ENCODE peak calls at places on chromosomes 1 and 21, in four cellular contexts. R is body of pancreas, E is A549, I is ovary. V is an unnamed sample.

GRCh38 chr1:164058192-164058591 is 500.8 kb upstream of the PBX1 start:
- DNase-seq in R (no peak), E (peak), I (no peak), V (no peak)

GRCh38 chr1:54663723-54664122 is 22.1 kb downstream of the MROH7 start:
- DNase-seq in R (no peak), E (no peak), I (no peak), V (no peak)

GRCh38 chr21:32611471-32611997 is 643 bp downstream of the CFAP298 start:
- DNase-seq in R (peak), E (no peak), I (no peak), V (no peak)

GRCh38 chr1:27403065-27403726 is 10.8 kb downstream of the GPR3 start:
- DNase-seq in R (peak), E (peak), I (peak), V (no peak)

GRCh38 chr1:225849905-225850304 is 32.3 kb downstream of the TMEM63A start:
- DNase-seq in R (peak), E (no peak), I (peak), V (no peak)

GRCh38 chr1:2428490-2428889 is 16.1 kb upstream of the PEX10 start:
- DNase-seq in R (no peak), E (no peak), I (no peak), V (no peak)

GRCh38 chr21:37278199-37278598 is 11.1 kb upstream of the VPS26C start:
- DNase-seq in R (no peak), E (no peak), I (no peak), V (no peak)

GRCh38 chr1:119659628-119660027 is 11.6 kb upstream of the ZNF697 start:
- DNase-seq in R (peak), E (no peak), I (peak), V (no peak)

GRCh38 chr1:85116856-85117255 is 68.6 kb upstream of the MCOLN3 start:
- DNase-seq in R (no peak), E (no peak), I (no peak), V (no peak)

GRCh38 chr1:187413770-187414169 is 585.0 kb downstream of the PLA2G4A start:
- DNase-seq in R (no peak), E (peak), I (no peak), V (no peak)

GRCh38 chr1:119132179-119132578 is 8.3 kb downstream of the WARS2 start:
- DNase-seq in R (peak), E (no peak), I (no peak), V (no peak)

GRCh38 chr1:177586429-177586828 is 383.4 kb downstream of the SEC16B start:
- DNase-seq in R (no peak), E (no peak), I (no peak), V (no peak)

GRCh38 chr1:3837685-3838084 is 19.3 kb downstream of the CEP104 start:
- DNase-seq in R (no peak), E (no peak), I (no peak), V (no peak)

GRCh38 chr1:75725861-75726361 is 1.4 kb downstream of the ACADM start:
- DNase-seq in R (peak), E (no peak), I (no peak), V (no peak)

GRCh38 chr1:43687301-43688108 is 19.8 kb upstream of the ST3GAL3 start:
- DNase-seq in R (no peak), E (no peak), I (no peak), V (no peak)

GRCh38 chr1:87450615-87451209 is 122.0 kb downstream of the LMO4 start:
- DNase-seq in R (no peak), E (peak), I (no peak), V (no peak)

GRCh38 chr1:24107462-24108225 is 4.3 kb downstream of the MYOM3 start:
- DNase-seq in R (no peak), E (peak), I (no peak), V (no peak)

GRCh38 chr1:114458208-114458777 is 52.7 kb downstream of the TRIM33 start:
- DNase-seq in R (no peak), E (peak), I (no peak), V (no peak)

GRCh38 chr1:13772271-13772670 is 72.3 kb downstream of the PRDM2 start:
- DNase-seq in R (no peak), E (no peak), I (no peak), V (no peak)

GRCh38 chr1:36968730-36969129 is 65.6 kb downstream of the GRIK3 start:
- DNase-seq in R (no peak), E (no peak), I (no peak), V (no peak)

GRCh38 chr1:234368320-234369032 is 4.8 kb upstream of the COA6 start:
- DNase-seq in R (no peak), E (no peak), I (no peak), V (no peak)

GRCh38 chr21:22200378-22201092 is 1202.3 kb downstream of the NCAM2 start:
- DNase-seq in R (no peak), E (no peak), I (no peak), V (no peak)

GRCh38 chr1:160639652-160640051 is 7.2 kb downstream of the SLAMF1 start:
- DNase-seq in R (peak), E (no peak), I (no peak), V (no peak)

GRCh38 chr1:26029864-26030481 is 8.4 kb downstream of the EXTL1 start:
- DNase-seq in R (no peak), E (no peak), I (no peak), V (no peak)

GRCh38 chr1:46616277-46617107 is at the start of gene MOB3C:
- DNase-seq in R (peak), E (peak), I (peak), V (peak)

GRCh38 chr1:46278807-46279206 is 24.6 kb downstream of the LRRC41 start:
- DNase-seq in R (no peak), E (no peak), I (peak), V (no peak)

GRCh38 chr1:163872067-163872466 is 550.3 kb downstream of the NUF2 start:
- DNase-seq in R (no peak), E (no peak), I (no peak), V (no peak)

GRCh38 chr1:11134352-11135266 is 34.9 kb upstream of the EXOSC10 start:
- DNase-seq in R (no peak), E (no peak), I (no peak), V (no peak)

GRCh38 chr1:204752688-204753040 is 67.1 kb upstream of the LRRN2 start:
- DNase-seq in R (no peak), E (no peak), I (no peak), V (no peak)

GRCh38 chr1:64624446-64624766 is 120.5 kb upstream of the RAVER2 start:
- DNase-seq in R (peak), E (no peak), I (peak), V (no peak)

GRCh38 chr1:234836786-234837185 is 226.8 kb upstream of the IRF2BP2 start:
- DNase-seq in R (no peak), E (no peak), I (no peak), V (no peak)

GRCh38 chr1:23910553-23911246 is 2.5 kb downstream of the CNR2 start:
- DNase-seq in R (no peak), E (no peak), I (no peak), V (no peak)

GRCh38 chr1:10823000-10823401 is 26.6 kb upstream of the CASZ1 start:
- DNase-seq in R (no peak), E (no peak), I (no peak), V (no peak)

GRCh38 chr1:67767103-67767502 is 66.2 kb downstream of the GNG12 start:
- DNase-seq in R (no peak), E (no peak), I (no peak), V (no peak)

GRCh38 chr1:67769633-67770256 is 63.5 kb downstream of the GNG12 start:
- DNase-seq in R (no peak), E (no peak), I (no peak), V (no peak)

GRCh38 chr1:67764674-67765073 is 68.6 kb downstream of the GNG12 start:
- DNase-seq in R (no peak), E (no peak), I (no peak), V (no peak)

GRCh38 chr1:67768480-67768879 is 64.8 kb downstream of the GNG12 start:
- DNase-seq in R (no peak), E (no peak), I (no peak), V (no peak)

DNA sequence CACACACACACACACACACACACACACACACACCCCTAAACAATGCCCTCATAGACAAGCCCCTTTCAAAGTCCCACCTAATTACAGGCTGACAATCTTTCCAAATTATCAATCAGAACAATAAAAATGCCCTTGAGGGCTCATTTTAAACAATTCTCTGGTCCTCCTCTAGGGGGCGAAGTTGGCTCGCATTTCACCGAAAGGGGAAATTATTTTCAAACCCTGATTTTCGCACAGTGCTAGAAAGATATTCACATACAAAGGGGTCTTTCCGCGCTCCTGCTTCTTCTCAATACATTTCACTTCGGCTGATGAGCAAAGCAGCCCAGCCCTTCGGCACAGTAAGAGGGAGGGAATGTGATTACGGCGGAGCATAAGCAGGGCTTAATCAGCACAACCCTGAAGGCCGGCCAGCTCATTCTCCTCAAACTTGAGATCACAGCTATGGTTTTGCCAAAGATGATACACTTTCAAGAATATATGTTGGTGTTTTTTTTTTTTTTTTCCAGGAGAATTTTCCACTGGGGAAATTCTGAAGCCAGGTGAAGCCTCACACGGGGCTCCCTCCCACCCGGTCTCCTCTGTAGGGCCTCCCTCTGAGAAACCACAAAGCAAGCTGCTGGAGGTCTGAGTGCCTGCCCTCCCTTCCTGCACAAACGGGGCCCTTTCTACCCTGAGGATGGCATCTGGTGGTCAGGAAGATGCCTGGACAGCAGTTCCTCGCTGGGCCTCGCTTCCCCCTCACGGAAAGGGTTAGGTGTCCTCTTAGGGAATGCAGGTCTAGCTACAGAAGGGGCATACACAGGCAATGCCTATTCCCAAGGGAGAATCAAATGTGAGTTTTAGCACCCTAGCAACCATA is 66.9 kb downstream of the GNG12 start:
- DNase-seq in R (peak), E (peak), I (peak), V (no peak)
- H3K4me3 ChIP-seq in R (no peak), E (no peak), I (peak), V (no peak)

GRCh38 chr1:101025680-101026393 is at the start of gene DPH5:
- DNase-seq in R (peak), E (peak), I (peak), V (peak)
- TF ChIP-seq POLR2A in R (peak), E (peak), I (peak), V (peak)

DNA sequence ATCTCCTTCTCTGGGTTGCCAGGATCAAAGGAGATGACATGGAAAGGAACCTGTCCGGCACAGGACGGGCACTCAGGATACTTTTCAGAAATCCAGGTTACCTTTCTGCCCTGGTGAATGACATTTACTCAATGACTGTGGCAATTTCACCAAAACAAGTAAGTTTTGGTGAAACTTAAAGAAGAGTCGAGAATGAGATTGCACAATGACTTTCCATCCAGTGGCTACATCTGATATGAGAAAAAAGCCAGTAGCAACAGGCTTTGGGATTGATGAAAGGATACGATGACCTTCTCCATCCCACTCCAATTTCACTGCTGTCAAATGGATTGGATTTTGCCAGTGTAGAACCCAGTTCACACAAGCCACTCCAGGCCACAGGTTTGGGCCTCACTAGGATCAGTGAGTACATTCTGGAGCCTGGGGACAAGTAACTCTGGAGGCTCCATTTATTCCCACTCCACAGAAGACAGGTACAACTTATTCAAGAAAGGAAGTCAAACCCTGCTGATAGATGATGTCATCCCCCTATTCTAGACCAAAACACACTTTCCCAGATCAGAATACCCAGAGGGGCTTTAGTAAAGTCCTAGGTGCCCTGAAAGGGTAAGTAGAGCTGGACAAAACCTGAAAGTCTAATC is 63.3 kb downstream of the PLPP3 start:
- DNase-seq in R (no peak), E (no peak), I (no peak), V (no peak)
- H3K4me3 ChIP-seq in R (no peak), E (no peak), I (no peak), V (no peak)

GRCh38 chr1:100302756-100303155 is 36.7 kb downstream of the RTCA start:
- DNase-seq in R (no peak), E (no peak), I (no peak), V (no peak)
- TF ChIP-seq POLR2A in R (no peak), E (no peak), I (no peak), V (no peak)